ENCODE peak calls at places on chromosomes 12 and 14, in seven cellular contexts. O is gastrocnemius medialis, J is GM06990, H is IMR-90, T is OCI-LY7, R is choroid plexus epithelial cell, C is lower lobe of right lung. Y is an unnamed sample.

GRCh38 chr14:102203382-102203781 is 63.7 kb downstream of the WDR20 start:
- DNase-seq in O (no peak), J (no peak), H (no peak), T (no peak), R (no peak), C (no peak), Y (no peak)

GRCh38 chr12:7970475-7971252 is 34.7 kb upstream of the SLC2A3 start:
- DNase-seq in O (peak; percentile 57), J (peak; percentile 88), H (peak; percentile 94), T (peak; percentile 29), R (peak; percentile 97), C (peak; percentile 95), Y (peak; percentile 50)

GRCh38 chr14:68547305-68548193 is 245.3 kb downstream of the ZFP36L1 start:
- DNase-seq in O (peak; percentile 96), J (no peak), H (peak; percentile 93), T (no peak), R (peak; percentile 73), C (no peak), Y (no peak)

GRCh38 chr12:123550700-123551099 is 17.2 kb upstream of the RILPL1 start:
- DNase-seq in O (no peak), J (no peak), H (no peak), T (no peak), R (no peak), C (no peak), Y (no peak)

GRCh38 chr14:37988472-37988871 is 219.2 kb upstream of the SSTR1 start:
- DNase-seq in O (no peak), J (no peak), H (peak; percentile 28), T (no peak), R (no peak), C (no peak), Y (no peak)

GRCh38 chr12:42819801-42820200 is 230.3 kb upstream of the PRICKLE1 start:
- DNase-seq in O (no peak), J (no peak), H (no peak), T (no peak), R (no peak), C (no peak), Y (no peak)

GRCh38 chr14:72883963-72884362 is 9.9 kb downstream of the DPF3 start:
- DNase-seq in O (no peak), J (peak; percentile 41), H (peak; percentile 55), T (no peak), R (peak; percentile 42), C (no peak), Y (no peak)

GRCh38 chr14:32020882-32021281 is 56.2 kb upstream of the ARHGAP5 start:
- DNase-seq in O (no peak), J (no peak), H (no peak), T (no peak), R (no peak), C (no peak), Y (no peak)

GRCh38 chr12:104357431-104357952 is 54.0 kb downstream of the EID3 start:
- DNase-seq in O (no peak), J (no peak), H (peak; percentile 80), T (no peak), R (peak; percentile 85), C (no peak), Y (no peak)

GRCh38 chr12:23503544-23503943 is 445.9 kb downstream of the SOX5 start:
- DNase-seq in O (no peak), J (no peak), H (no peak), T (no peak), R (no peak), C (no peak), Y (no peak)

GRCh38 chr12:1130164-1130563 is 139.1 kb downstream of the ERC1 start:
- DNase-seq in O (no peak), J (no peak), H (no peak), T (no peak), R (peak; percentile 36), C (no peak), Y (no peak)

GRCh38 chr12:94848966-94849365 is 154.5 kb downstream of the NDUFA12 start:
- DNase-seq in O (no peak), J (no peak), H (no peak), T (no peak), R (no peak), C (no peak), Y (no peak)

GRCh38 chr12:109818900-109819500 is 14.2 kb downstream of the TRPV4 start:
- DNase-seq in O (no peak), J (no peak), H (peak; percentile 52), T (no peak), R (peak; percentile 32), C (no peak), Y (no peak)

GRCh38 chr14:89270439-89271227 is 146.4 kb downstream of the FOXN3 start:
- DNase-seq in O (no peak), J (peak; percentile 36), H (no peak), T (no peak), R (no peak), C (peak; percentile 67), Y (no peak)

GRCh38 chr14:68785817-68786490 is 6.9 kb downstream of the ZFP36L1 start:
- DNase-seq in O (no peak), J (no peak), H (no peak), T (no peak), R (no peak), C (no peak), Y (no peak)

GRCh38 chr12:46111727-46112126 is 121.4 kb upstream of the SCAF11 start:
- DNase-seq in O (no peak), J (no peak), H (no peak), T (no peak), R (no peak), C (no peak), Y (no peak)

GRCh38 chr12:17976202-17976601 is 113.8 kb downstream of the RERGL start:
- DNase-seq in O (no peak), J (no peak), H (no peak), T (no peak), R (peak; percentile 33), C (no peak), Y (no peak)
- TF ChIP-seq CTCF in O (no peak), J (no peak), H (peak; percentile 9), T (peak; percentile 53), R (peak; percentile 66), C (no peak), Y (peak; percentile 32)

GRCh38 chr12:12483438-12483837 is 79.2 kb downstream of the DUSP16 start:
- DNase-seq in O (no peak), J (no peak), H (no peak), T (no peak), R (no peak), C (no peak), Y (no peak)

GRCh38 chr12:12482959-12483358 is 79.7 kb downstream of the DUSP16 start:
- DNase-seq in O (no peak), J (peak; percentile 44), H (no peak), T (no peak), R (no peak), C (no peak), Y (no peak)

GRCh38 chr12:12480074-12480473 is 82.6 kb downstream of the DUSP16 start:
- DNase-seq in O (no peak), J (no peak), H (no peak), T (no peak), R (no peak), C (no peak), Y (no peak)

GRCh38 chr12:12482150-12482761 is 80.4 kb downstream of the DUSP16 start:
- DNase-seq in O (no peak), J (no peak), H (no peak), T (no peak), R (no peak), C (no peak), Y (no peak)

DNA sequence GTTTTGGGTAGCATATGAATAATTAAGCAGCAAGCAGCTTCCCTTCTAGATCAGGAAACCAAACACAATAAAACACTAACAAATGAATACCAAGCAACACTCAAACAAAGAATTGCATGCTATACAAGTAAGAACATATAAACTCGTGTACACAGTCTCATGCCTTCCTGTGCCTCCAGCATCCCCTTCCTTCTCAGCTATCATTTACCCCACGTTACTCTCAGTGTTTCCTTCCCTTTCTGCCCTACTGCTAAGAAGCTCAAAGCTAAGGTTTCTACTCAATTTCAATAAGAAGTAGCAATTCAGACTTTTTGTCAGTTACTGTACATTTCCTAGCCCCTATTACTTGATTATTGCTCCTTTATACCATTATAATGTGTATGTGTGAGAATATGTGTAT is 81.0 kb downstream of the DUSP16 start:
- DNase-seq in O (no peak), J (no peak), H (no peak), T (no peak), R (no peak), C (no peak), Y (no peak)
- H3K4me3 ChIP-seq in O (no peak overlapping the region), J (no peak overlapping the region), H (no peak overlapping the region), T (no peak overlapping the region), R (no peak overlapping the region), C (no peak overlapping the region), Y (no peak overlapping the region)

DNA sequence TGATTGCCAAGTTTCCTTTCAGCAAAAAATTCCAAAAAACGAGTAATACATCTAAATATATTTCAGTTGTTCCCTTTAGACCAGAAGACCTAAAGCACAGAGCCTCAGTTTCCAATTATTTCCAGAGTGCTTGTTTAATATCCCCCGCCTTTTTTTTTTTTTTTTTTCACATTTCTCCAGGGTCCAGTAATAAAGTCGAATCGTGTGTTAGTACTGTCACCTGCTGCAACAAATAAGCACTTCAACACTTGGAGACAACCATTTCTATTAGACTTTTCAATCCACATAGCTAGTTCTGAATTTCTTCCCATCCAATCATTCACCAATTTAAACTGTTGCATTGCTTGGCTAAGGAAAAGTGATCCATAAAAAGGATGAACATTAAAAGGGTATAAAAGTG is 13.6 kb downstream of the PDE6H start:
- DNase-seq in O (no peak), J (no peak), H (no peak), T (no peak), R (peak; percentile 11), C (no peak), Y (no peak)
- TF ChIP-seq CTCF in O (no peak), J (no peak), H (no peak), T (peak; percentile 54), R (peak; percentile 28), C (no peak), Y (peak; percentile 2)

GRCh38 chr12:10717410-10717809 is 5.7 kb downstream of the YBX3 start:
- DNase-seq in O (no peak), J (no peak), H (peak; percentile 28), T (no peak), R (peak; percentile 68), C (no peak), Y (no peak)

GRCh38 chr12:10718279-10718821 is 4.8 kb downstream of the YBX3 start:
- DNase-seq in O (peak; percentile 72), J (no peak), H (peak; percentile 92), T (no peak), R (peak; percentile 90), C (no peak), Y (no peak)

GRCh38 chr12:10716277-10716676 is 6.8 kb downstream of the YBX3 start:
- DNase-seq in O (no peak), J (no peak), H (no peak), T (no peak), R (no peak), C (no peak), Y (no peak)

GRCh38 chr12:10715491-10715890 is 7.6 kb downstream of the YBX3 start:
- DNase-seq in O (no peak), J (no peak), H (no peak), T (no peak), R (no peak), C (no peak), Y (no peak)

DNA sequence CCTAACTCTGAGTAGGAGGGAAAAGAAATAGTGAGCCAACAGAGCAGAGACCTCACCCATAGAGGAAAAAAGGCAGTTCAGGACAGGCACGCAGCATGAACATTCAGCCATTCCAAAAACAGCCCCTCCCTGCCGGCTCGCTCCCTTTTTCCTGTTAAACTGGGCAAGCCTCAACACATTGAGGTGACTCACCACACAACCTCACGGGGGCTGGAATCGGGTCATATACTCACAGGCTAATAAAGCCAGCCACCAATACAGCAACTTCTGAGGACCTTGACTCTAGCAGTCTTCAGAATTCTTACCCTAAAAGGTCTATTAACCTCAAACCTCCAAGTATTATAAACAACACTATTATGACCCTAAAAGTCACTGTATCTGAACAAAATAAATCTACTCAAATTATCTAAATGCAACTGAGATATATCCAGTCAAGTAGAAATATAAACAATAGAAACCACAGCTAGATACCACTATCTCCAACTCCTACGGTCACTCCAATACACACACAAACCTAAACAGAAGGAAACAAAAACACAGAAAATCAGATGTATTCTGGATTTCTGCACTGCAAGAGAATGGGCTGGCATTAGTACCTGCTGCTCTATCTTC is 6.3 kb downstream of the YBX3 start:
- DNase-seq in O (peak; percentile 92), J (no peak), H (peak; percentile 92), T (no peak), R (peak; percentile 89), C (peak; percentile 60), Y (peak; percentile 82)
- H3K4me3 ChIP-seq in O (peak overlapping the region; percentile 99), J (no peak overlapping the region), H (peak overlapping the region; percentile 22), T (no peak overlapping the region), R (peak overlapping the region; percentile 42), C (no peak overlapping the region), Y (no peak overlapping the region)